ENCODE peak calls at places on chromosomes 13 and 19, in five cellular contexts. H is Peyer's patch, S is tibial nerve, N is astrocyte of the spinal cord, T is sigmoid colon. Q is an unnamed sample.

GRCh38 chr19:3976495-3977241 is 5.8 kb upstream of the DAPK3 start:
- DNase-seq in S (no peak), T (peak), N (no peak), H (no peak), Q (peak)

GRCh38 chr19:23415561-23416191 is 20.4 kb upstream of the ZNF91 start:
- DNase-seq in H (peak), T (no peak), S (no peak), N (no peak), Q (no peak)

GRCh38 chr19:1236566-1236965 is 1.2 kb downstream of the CBARP start:
- DNase-seq in T (no peak), S (no peak), H (no peak), N (no peak), Q (no peak)

GRCh38 chr13:78131811-78132210 is 213.2 kb upstream of the EDNRB start:
- DNase-seq in S (no peak), T (no peak), H (no peak), N (no peak), Q (no peak)

GRCh38 chr19:6811906-6812305 is 39.4 kb downstream of the VAV1 start:
- DNase-seq in T (no peak), H (no peak), S (no peak), N (peak), Q (no peak)

GRCh38 chr19:34838248-34838647 is 65.2 kb upstream of the ZNF599 start:
- DNase-seq in H (no peak), S (no peak), N (no peak), T (no peak), Q (no peak)

GRCh38 chr13:40932252-40932651 is 86.9 kb downstream of the ELF1 start:
- DNase-seq in N (no peak), S (no peak), H (no peak), T (no peak), Q (no peak)

GRCh38 chr13:96769874-96770273 is 224.4 kb downstream of the OXGR1 start:
- DNase-seq in S (no peak), H (no peak), N (no peak), T (no peak), Q (no peak)

DNA sequence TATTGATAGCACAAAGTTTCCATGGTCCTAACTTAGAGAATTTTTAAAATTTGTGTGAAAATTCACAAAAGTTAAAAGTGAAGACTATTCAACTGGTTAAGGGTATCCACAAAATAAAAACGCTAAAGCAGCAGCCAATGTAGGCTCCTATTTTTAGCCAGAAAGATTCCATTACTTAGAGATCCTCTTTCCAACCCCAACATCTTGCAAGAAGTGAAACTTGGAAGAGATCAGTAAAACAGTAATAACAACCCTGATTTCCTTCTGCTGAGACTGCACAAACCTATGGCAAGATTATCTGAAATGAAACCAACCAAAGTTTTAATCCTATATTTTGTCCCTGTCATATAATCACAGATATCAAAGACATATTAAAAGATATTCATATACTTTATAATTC is 8.5 kb downstream of the TBC1D4 start:
- DNase-seq in N (no peak), H (no peak), S (no peak), T (no peak), Q (no peak)
- H3K4me3 ChIP-seq in N (no peak), H (no peak), S (no peak), T (no peak), Q (no peak)

DNA sequence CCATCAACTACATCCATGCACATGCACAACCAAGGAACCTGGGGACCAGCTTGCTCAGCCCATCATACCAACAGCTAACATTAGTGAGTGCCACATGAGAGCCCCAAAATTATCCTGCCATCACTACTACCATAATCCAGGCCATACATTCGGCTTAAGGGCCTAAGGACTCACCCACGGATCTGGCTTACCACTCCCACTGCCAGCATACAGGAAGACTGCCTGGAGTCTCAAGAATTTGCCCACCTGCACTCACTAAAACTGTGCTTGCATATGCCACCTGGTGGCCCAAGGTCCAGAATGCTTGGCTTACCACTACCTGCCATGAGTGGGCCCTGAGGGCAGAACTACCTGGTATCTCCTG is 1562.9 kb upstream of the PRR20A start:
- DNase-seq in S (no peak), N (no peak), H (no peak), T (no peak), Q (no peak)
- H3K4me3 ChIP-seq in S (no peak), N (no peak), H (no peak), T (no peak), Q (no peak)

GRCh38 chr13:113454936-113455335 is 1.6 kb upstream of the ADPRHL1 start:
- DNase-seq in N (no peak), H (no peak), S (no peak), T (no peak), Q (no peak)

GRCh38 chr13:113458218-113459065 is 5.2 kb upstream of the ADPRHL1 start:
- DNase-seq in S (no peak), H (no peak), N (peak), T (peak), Q (no peak)

GRCh38 chr13:113456116-113456702 is 2.9 kb upstream of the ADPRHL1 start:
- DNase-seq in N (no peak), T (no peak), S (no peak), H (no peak), Q (peak)

GRCh38 chr13:113455384-113455783 is 2.1 kb upstream of the ADPRHL1 start:
- DNase-seq in T (no peak), S (no peak), H (no peak), N (no peak), Q (peak)

DNA sequence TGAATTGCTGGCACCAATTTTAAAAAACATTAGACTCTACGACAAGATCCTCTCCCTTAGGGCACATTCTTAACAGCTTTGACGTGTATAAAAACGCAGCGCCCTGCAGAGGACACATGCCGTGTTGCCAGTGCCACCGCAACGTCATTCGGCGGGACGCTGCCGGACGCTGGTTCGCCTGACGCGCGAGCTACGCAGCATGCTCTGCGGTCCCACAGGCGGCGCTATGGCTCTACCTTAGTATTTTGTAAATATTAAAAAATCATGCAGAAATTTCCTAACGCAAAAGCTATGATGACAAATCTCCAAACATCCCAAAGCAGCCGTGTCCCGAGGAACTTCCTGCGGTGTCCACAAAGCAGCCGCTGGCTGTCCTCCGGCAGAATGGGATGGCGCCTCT is 4.2 kb upstream of the ADPRHL1 start:
- DNase-seq in H (no peak), N (no peak), S (no peak), T (no peak), Q (no peak)
- H3K4me3 ChIP-seq in H (no peak), N (no peak), S (no peak), T (no peak), Q (no peak)

DNA sequence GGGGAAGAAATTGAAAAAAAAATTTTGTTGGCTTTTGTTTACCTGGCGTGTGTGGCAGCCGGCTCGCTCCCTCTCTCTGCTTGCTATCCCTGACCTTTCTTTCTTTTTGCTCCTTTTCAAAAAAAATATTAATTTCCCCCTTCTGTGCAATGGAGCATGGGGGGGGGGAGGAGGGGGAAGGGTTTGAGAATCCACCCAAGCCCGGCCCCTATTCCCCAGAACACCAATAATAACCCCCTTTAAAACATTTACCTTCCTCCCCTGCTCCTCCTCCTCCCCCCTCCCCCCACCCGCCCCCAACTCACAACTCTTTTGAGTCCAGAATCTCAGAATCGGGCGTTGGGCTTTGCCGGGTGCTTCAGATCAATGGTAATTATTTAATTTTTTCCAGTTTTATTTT is 28.4 kb downstream of the NFIX start:
- DNase-seq in T (no peak), N (no peak), H (no peak), S (no peak), Q (no peak)
- H3K4me3 ChIP-seq in T (peak), N (peak), H (peak), S (peak), Q (peak)

GRCh38 chr13:70568571-70568970 is 460.3 kb upstream of the KLHL1 start:
- DNase-seq in N (peak), S (peak), H (no peak), T (no peak), Q (no peak)
- H3K4me3 ChIP-seq in N (no peak), S (no peak), H (no peak), T (no peak), Q (no peak)

DNA sequence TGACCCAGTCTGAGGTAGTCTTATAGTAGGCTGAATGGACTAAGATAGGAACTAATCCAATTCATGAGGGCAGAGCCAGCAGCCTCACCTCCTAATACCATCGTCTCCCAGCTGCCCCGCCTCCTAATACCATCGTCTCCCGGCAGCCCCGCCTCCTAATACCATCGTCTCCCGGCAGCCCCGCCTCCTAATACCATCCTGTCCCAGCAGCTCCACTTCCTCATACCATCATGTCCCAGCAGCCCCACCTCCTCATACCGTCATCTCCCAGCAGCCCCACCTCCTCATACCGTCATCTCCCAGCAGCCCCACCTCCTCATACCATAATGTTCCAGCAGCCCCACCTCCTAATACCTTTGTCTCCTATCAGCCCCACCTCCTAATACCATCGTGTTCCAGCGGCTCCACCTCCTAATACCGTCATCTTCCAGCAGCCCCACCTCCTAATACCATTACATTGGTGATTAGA is 2.5 kb upstream of the ARGLU1 start:
- DNase-seq in S (peak), H (peak), N (no peak), T (peak), Q (peak)
- H3K4me3 ChIP-seq in S (no peak), H (no peak), N (no peak), T (no peak), Q (no peak)

GRCh38 chr13:44096906-44097305 is 217.2 kb downstream of the LACC1 start:
- DNase-seq in N (no peak), T (no peak), S (no peak), H (no peak), Q (no peak)
- H3K4me3 ChIP-seq in N (no peak), T (no peak), S (no peak), H (no peak), Q (no peak)

GRCh38 chr19:56567274-56568120 is at the start of gene ZNF470:
- DNase-seq in S (peak), N (peak), H (peak), T (peak), Q (peak)

GRCh38 chr19:56562766-56563165 is 4.5 kb upstream of the ZNF470 start:
- DNase-seq in S (no peak), N (no peak), H (no peak), T (no peak), Q (no peak)

GRCh38 chr19:56566904-56567273 is 379 bp upstream of the ZNF470 start:
- DNase-seq in H (peak), T (peak), S (peak), N (no peak), Q (peak)
- H3K4me3 ChIP-seq in H (peak), T (peak), S (peak), N (peak), Q (peak)

GRCh38 chr13:80654638-80655249 is 313.8 kb upstream of the SPRY2 start:
- DNase-seq in H (no peak), N (peak), S (no peak), T (no peak), Q (peak)
- H3K4me3 ChIP-seq in H (peak), N (peak), S (no peak), T (no peak), Q (peak)

Q was measured in adrenal gland.